ENCODE peak calls at places on chromosomes 13 and 19, in ten cellular contexts. L is mammary epithelial cell; R is fibroblast of lung; V is tibial nerve; I is left lung; C is A673; S is uterus; M is cardiac muscle cell; E is Peyer's patch; B is effector memory CD4-positive, alpha-beta T cell. G is an unnamed sample. For H3K36me3 and H3K27me3, the result is how much of the 10 kb centered on the place peaks cover.

GRCh38 chr13:48828962-48829405 is 146.7 kb upstream of the FNDC3A start:
- DNase-seq in V (no peak), R (no peak), I (no peak), M (no peak), B (no peak), E (no peak), S (no peak), C (no peak), L (peak), G (no peak)

GRCh38 chr19:45528149-45528743 is 21.0 kb downstream of the VASP start:
- DNase-seq in C (peak), B (no peak), E (no peak), M (peak), I (no peak), R (peak), S (no peak), V (no peak), L (peak), G (no peak)

GRCh38 chr13:57633141-57633949 is 1.8 kb downstream of the PCDH17 start:
- DNase-seq in B (no peak), V (no peak), C (no peak), S (peak), M (peak), L (no peak), I (peak), E (peak), R (peak), G (no peak)

GRCh38 chr13:110525328-110526319 is 35.9 kb downstream of the RAB20 start:
- DNase-seq in B (no peak), L (no peak), E (peak), V (no peak), C (no peak), S (no peak), I (peak), R (no peak), M (no peak), G (no peak)

GRCh38 chr19:42216653-42217521 is 590 bp downstream of the DEDD2 start:
- DNase-seq in B (no peak), M (peak), I (peak), R (peak), S (peak), L (peak), E (peak), C (peak), V (no peak), G (no peak)

GRCh38 chr19:33668968-33669367 is 47.2 kb downstream of the CHST8 start:
- DNase-seq in V (no peak), L (no peak), I (no peak), S (no peak), B (no peak), R (no peak), C (no peak), M (no peak), E (peak), G (no peak)

GRCh38 chr13:75986818-75987217 is 350.7 kb downstream of the LMO7 start:
- DNase-seq in C (no peak), R (no peak), V (no peak), L (no peak), E (no peak), M (no peak), I (no peak), B (no peak), S (no peak), G (no peak)

GRCh38 chr13:34037636-34038325 is 219.8 kb downstream of the RFC3 start:
- DNase-seq in V (no peak), E (no peak), M (no peak), L (no peak), B (no peak), I (no peak), C (no peak), S (no peak), R (no peak), G (no peak)

GRCh38 chr13:109687559-109688448 is 98.6 kb downstream of the IRS2 start:
- DNase-seq in E (peak), V (no peak), I (no peak), B (no peak), C (no peak), L (no peak), M (no peak), R (no peak), S (no peak), G (no peak)

GRCh38 chr13:33230178-33230881 is 55.2 kb downstream of the STARD13 start:
- DNase-seq in B (no peak), E (no peak), M (peak), R (peak), I (no peak), S (no peak), C (peak), L (no peak), V (no peak), G (peak)

GRCh38 chr13:25738342-25738771 is 313.5 kb downstream of the SHISA2 start:
- DNase-seq in L (peak), S (no peak), M (peak), R (peak), E (no peak), B (no peak), C (peak), V (no peak), I (no peak), G (no peak)

GRCh38 chr19:38264486-38265212 is at the start of gene SPINT2:
- DNase-seq in B (no peak), I (peak), E (no peak), L (no peak), V (no peak), M (no peak), S (no peak), C (no peak), R (no peak), G (no peak)

GRCh38 chr13:74907788-74908187 is 574.2 kb downstream of the TBC1D4 start:
- DNase-seq in L (no peak), R (no peak), S (no peak), C (no peak), M (peak), V (no peak), E (no peak), I (no peak), B (no peak), G (no peak)

GRCh38 chr13:71866173-71867091 is 572 bp downstream of the DACH1 start:
- DNase-seq in M (peak), I (peak), C (peak), E (peak), V (no peak), R (peak), L (peak), B (no peak), S (peak), G (no peak)

GRCh38 chr19:42281175-42282035 is 12.4 kb downstream of the CIC start:
- DNase-seq in L (peak), C (peak), E (peak), R (peak), B (peak), V (peak), S (peak), M (peak), I (no peak), G (peak)

GRCh38 chr19:11435833-11436313 is 438 bp downstream of the PRKCSH start:
- DNase-seq in L (no peak), R (peak), B (no peak), S (no peak), E (peak), M (peak), C (no peak), I (peak), V (no peak), G (no peak)

DNA sequence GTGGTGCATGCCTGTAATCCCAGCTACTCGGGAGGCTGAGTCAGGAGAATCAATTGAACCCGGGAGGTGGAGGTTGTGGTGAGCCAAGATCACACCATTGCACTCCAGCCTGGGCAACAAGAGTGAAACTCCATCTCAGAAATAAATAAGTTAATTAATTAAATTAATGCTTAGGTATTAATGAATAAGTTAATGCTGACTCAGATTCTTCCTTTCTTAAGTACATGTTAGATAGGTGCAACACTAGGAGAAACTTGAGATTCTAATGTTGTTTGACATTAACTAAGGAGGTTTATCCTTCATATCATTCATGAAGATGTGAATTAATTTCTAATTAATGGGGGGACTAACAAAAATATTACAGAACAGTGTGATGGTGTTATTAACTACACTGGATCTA is 812.6 kb upstream of the SPRY2 start:
- DNase-seq in L (no peak), S (no peak), E (no peak), V (no peak), B (no peak), M (no peak), I (no peak), R (no peak), C (no peak), G (no peak)
- H3K27ac ChIP-seq in L (no peak), S (no peak), E (no peak), V (no peak), B (no peak), M (no peak), I (no peak), R (no peak), C (no peak), G (no peak)

GRCh38 chr19:16233836-16234551 is 36.3 kb downstream of the AP1M1 start:
- DNase-seq in M (peak), L (no peak), V (peak), C (no peak), R (no peak), B (no peak), S (no peak), I (no peak), E (no peak), G (no peak)
- H3K36me3 ChIP-seq in M (under half), L (under half), V (half or more), C (under half), R (under half), B (half or more), S (under half), I (under half), E (half or more), G (half or more)

GRCh38 chr19:12837225-12837624 is 1.1 kb upstream of the MAST1 start:
- DNase-seq in B (no peak), S (no peak), R (no peak), E (no peak), V (no peak), M (no peak), L (no peak), I (no peak), C (no peak), G (no peak)

GRCh38 chr19:12838182-12838890 is at the start of gene MAST1:
- DNase-seq in S (no peak), M (peak), C (peak), E (peak), B (peak), I (peak), L (no peak), V (no peak), R (no peak), G (no peak)

GRCh38 chr19:12840091-12841079 is 2.1 kb downstream of the MAST1 start:
- DNase-seq in I (peak), L (peak), R (peak), M (peak), V (no peak), B (no peak), E (peak), S (peak), C (peak), G (peak)

GRCh38 chr19:12841094-12841493 is 2.8 kb downstream of the MAST1 start:
- DNase-seq in M (peak), S (no peak), B (no peak), I (no peak), L (no peak), E (no peak), C (no peak), V (no peak), R (peak), G (no peak)

GRCh38 chr19:12838893-12839656 is 760 bp downstream of the MAST1 start:
- DNase-seq in L (no peak), E (no peak), V (no peak), C (no peak), M (no peak), R (no peak), B (no peak), S (no peak), I (no peak), G (no peak)
- H3K27me3 ChIP-seq in L (under half), E (half or more), V (half or more), C (under half), M (under half), R (half or more), B (half or more), S (under half), I (half or more), G (half or more)

DNA sequence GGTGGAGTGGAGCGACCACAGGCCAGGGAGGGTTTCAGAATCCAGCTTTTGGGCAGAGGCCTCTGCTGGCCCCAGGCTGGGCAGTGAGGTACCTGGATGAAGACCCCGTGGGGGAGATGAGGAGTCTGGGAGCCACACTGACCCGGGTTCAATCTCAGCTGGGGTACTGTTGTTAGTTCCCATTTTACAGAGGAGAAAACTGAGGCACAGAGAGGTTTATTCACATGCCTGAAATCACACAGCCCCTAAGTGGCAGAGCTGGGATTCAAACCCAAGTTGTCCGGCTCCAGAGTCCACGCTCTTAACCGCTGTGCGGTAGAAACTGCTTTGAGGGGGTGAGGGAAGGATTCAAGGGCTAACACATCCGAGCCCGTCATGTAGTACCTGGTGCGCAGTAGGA is 45.0 kb downstream of the MYH14 start:
- DNase-seq in B (no peak), M (no peak), V (no peak), E (no peak), L (no peak), S (no peak), I (no peak), C (no peak), R (no peak), G (no peak)
- H3K27ac ChIP-seq in B (no peak), M (no peak), V (no peak), E (no peak), L (no peak), S (no peak), I (no peak), C (no peak), R (no peak), G (no peak)

G was measured in SJSA1.